ENCODE peak calls at places on chromosomes 7 and 10, in nine cellular contexts. One of them, this sample, is unnamed.

GRCh38 chr7:74466196-74466813 is 12.6 kb downstream of the GTF2IRD1 start:
- DNase-seq in K562: no peak
- DNase-seq in effector CD4-positive, alpha-beta T cell: no peak
- DNase-seq in Kasumi-1: no peak
- DNase-seq in fibroblast of gingiva: no peak
- DNase-seq in activated CD4-positive, CD25-positive, alpha-beta regulatory T cell: no peak
- DNase-seq in GM23248: no peak
- DNase-seq in RCC 7860: no peak
- DNase-seq in CD8-positive, alpha-beta memory T cell: no peak
- DNase-seq in this sample: no peak

GRCh38 chr10:15141136-15142067 is 27.1 kb downstream of the NMT2 start:
- DNase-seq in K562: no peak
- DNase-seq in effector CD4-positive, alpha-beta T cell: no peak
- DNase-seq in Kasumi-1: no peak
- DNase-seq in fibroblast of gingiva: no peak
- DNase-seq in activated CD4-positive, CD25-positive, alpha-beta regulatory T cell: no peak
- DNase-seq in GM23248: no peak
- DNase-seq in RCC 7860: no peak
- DNase-seq in CD8-positive, alpha-beta memory T cell: no peak
- DNase-seq in this sample: no peak

GRCh38 chr7:91940171-91940570 is 491 bp upstream of the AKAP9 start:
- DNase-seq in K562: peak; percentile 40
- DNase-seq in effector CD4-positive, alpha-beta T cell: no peak
- DNase-seq in Kasumi-1: peak; percentile 70
- DNase-seq in fibroblast of gingiva: peak; percentile 18
- DNase-seq in activated CD4-positive, CD25-positive, alpha-beta regulatory T cell: no peak
- DNase-seq in GM23248: peak; percentile 55
- DNase-seq in RCC 7860: no peak
- DNase-seq in CD8-positive, alpha-beta memory T cell: no peak
- DNase-seq in this sample: no peak

GRCh38 chr10:99661370-99661749 is 2.1 kb downstream of the ENTPD7 start:
- DNase-seq in K562: no peak
- DNase-seq in effector CD4-positive, alpha-beta T cell: no peak
- DNase-seq in Kasumi-1: no peak
- DNase-seq in fibroblast of gingiva: peak; percentile 86
- DNase-seq in activated CD4-positive, CD25-positive, alpha-beta regulatory T cell: no peak
- DNase-seq in GM23248: peak; percentile 97
- DNase-seq in RCC 7860: peak; percentile 87
- DNase-seq in CD8-positive, alpha-beta memory T cell: no peak
- DNase-seq in this sample: no peak

GRCh38 chr10:113007343-113007771 is 57.3 kb downstream of the TCF7L2 start:
- DNase-seq in K562: no peak
- DNase-seq in effector CD4-positive, alpha-beta T cell: peak; percentile 4
- DNase-seq in Kasumi-1: no peak
- DNase-seq in fibroblast of gingiva: no peak
- DNase-seq in activated CD4-positive, CD25-positive, alpha-beta regulatory T cell: no peak
- DNase-seq in GM23248: no peak
- DNase-seq in RCC 7860: no peak
- DNase-seq in CD8-positive, alpha-beta memory T cell: no peak
- DNase-seq in this sample: peak; percentile 41

GRCh38 chr10:53161231-53161630 is 388.6 kb upstream of the MBL2 start:
- DNase-seq in K562: no peak
- DNase-seq in effector CD4-positive, alpha-beta T cell: no peak
- DNase-seq in Kasumi-1: no peak
- DNase-seq in fibroblast of gingiva: no peak
- DNase-seq in activated CD4-positive, CD25-positive, alpha-beta regulatory T cell: no peak
- DNase-seq in GM23248: no peak
- DNase-seq in RCC 7860: no peak
- DNase-seq in CD8-positive, alpha-beta memory T cell: no peak
- DNase-seq in this sample: no peak

GRCh38 chr7:123637203-123637602 is 18.5 kb upstream of the LMOD2 start:
- DNase-seq in K562: no peak
- DNase-seq in effector CD4-positive, alpha-beta T cell: no peak
- DNase-seq in Kasumi-1: no peak
- DNase-seq in fibroblast of gingiva: no peak
- DNase-seq in activated CD4-positive, CD25-positive, alpha-beta regulatory T cell: no peak
- DNase-seq in GM23248: no peak
- DNase-seq in RCC 7860: no peak
- DNase-seq in CD8-positive, alpha-beta memory T cell: no peak
- DNase-seq in this sample: no peak

GRCh38 chr10:78267598-78267997 is 233.9 kb downstream of the RPS24 start:
- DNase-seq in K562: no peak
- DNase-seq in effector CD4-positive, alpha-beta T cell: no peak
- DNase-seq in Kasumi-1: no peak
- DNase-seq in fibroblast of gingiva: no peak
- DNase-seq in activated CD4-positive, CD25-positive, alpha-beta regulatory T cell: no peak
- DNase-seq in GM23248: peak; percentile 61
- DNase-seq in RCC 7860: peak; percentile 56
- DNase-seq in CD8-positive, alpha-beta memory T cell: no peak
- DNase-seq in this sample: no peak

GRCh38 chr7:42029405-42029804 is 207.6 kb downstream of the GLI3 start:
- DNase-seq in K562: no peak
- DNase-seq in effector CD4-positive, alpha-beta T cell: no peak
- DNase-seq in Kasumi-1: no peak
- DNase-seq in fibroblast of gingiva: no peak
- DNase-seq in activated CD4-positive, CD25-positive, alpha-beta regulatory T cell: no peak
- DNase-seq in GM23248: no peak
- DNase-seq in RCC 7860: no peak
- DNase-seq in CD8-positive, alpha-beta memory T cell: no peak
- DNase-seq in this sample: no peak

This sample was measured in central memory CD8-positive, alpha-beta T cell.